ENCODE peak calls at places on chromosomes 16 and 17, in seven cellular contexts. A, H, G, T, R, E and C are unnamed samples.

GRCh38 chr16:24728891-24729242 is 584 bp upstream of the TNRC6A start:
- DNase-seq in A (no peak), H (peak; percentile 13), G (no peak), T (no peak), R (no peak), E (no peak), C (no peak)

GRCh38 chr17:9512323-9513168 is 63.1 kb downstream of the STX8 start:
- DNase-seq in A (no peak), H (no peak), G (peak; percentile 65), T (no peak), R (no peak), E (no peak), C (no peak)

GRCh38 chr16:89491238-89491869 is 993 bp upstream of the ANKRD11 start:
- DNase-seq in A (no peak), H (peak; percentile 46), G (no peak), T (no peak), R (peak; percentile 66), E (no peak), C (no peak)

GRCh38 chr17:28253663-28254062 is 65.3 kb upstream of the TMEM97 start:
- DNase-seq in A (no peak), H (no peak), G (no peak), T (no peak), R (no peak), E (no peak), C (no peak)

GRCh38 chr16:10081201-10081940 is 100.9 kb downstream of the GRIN2A start:
- DNase-seq in A (no peak), H (no peak), G (no peak), T (no peak), R (no peak), E (no peak), C (no peak)

GRCh38 chr16:50153648-50154368 is 702 bp downstream of the TENT4B start:
- DNase-seq in A (no peak), H (peak; percentile 69), G (no peak), T (no peak), R (no peak), E (peak; percentile 44), C (no peak)

GRCh38 chr17:43540821-43541674 is 5.1 kb downstream of the ETV4 start:
- DNase-seq in A (no peak), H (no peak), G (no peak), T (no peak), R (no peak), E (no peak), C (no peak)

GRCh38 chr16:8641671-8642070 is 20.2 kb downstream of the METTL22 start:
- DNase-seq in A (no peak), H (no peak), G (no peak), T (no peak), R (no peak), E (no peak), C (no peak)

GRCh38 chr16:63623551-63624039 is 1498.3 kb downstream of the CDH11 start:
- DNase-seq in A (no peak), H (no peak), G (no peak), T (no peak), R (no peak), E (no peak), C (no peak)

GRCh38 chr17:21077286-21077685 is 34.5 kb upstream of the USP22 start:
- DNase-seq in A (no peak), H (no peak), G (no peak), T (no peak), R (no peak), E (no peak), C (no peak)

GRCh38 chr17:33520404-33521032 is 227.4 kb upstream of the ASIC2 start:
- DNase-seq in A (peak; percentile 33), H (peak; percentile 83), G (no peak), T (no peak), R (peak; percentile 23), E (peak; percentile 82), C (peak; percentile 16)

GRCh38 chr16:11914759-11915643 is 755 bp downstream of the GSPT1 start:
- DNase-seq in A (no peak), H (peak; percentile 74), G (no peak), T (no peak), R (no peak), E (peak; percentile 77), C (no peak)

GRCh38 chr16:4847774-4848587 is 700 bp downstream of the UBN1 start:
- DNase-seq in A (no peak), H (peak; percentile 71), G (no peak), T (no peak), R (peak; percentile 29), E (peak; percentile 44), C (no peak)
- TF ChIP-seq YY1 in A (no peak), H (no peak), G (no peak), T (no peak), R (no peak), E (no peak), C (no peak)

DNA sequence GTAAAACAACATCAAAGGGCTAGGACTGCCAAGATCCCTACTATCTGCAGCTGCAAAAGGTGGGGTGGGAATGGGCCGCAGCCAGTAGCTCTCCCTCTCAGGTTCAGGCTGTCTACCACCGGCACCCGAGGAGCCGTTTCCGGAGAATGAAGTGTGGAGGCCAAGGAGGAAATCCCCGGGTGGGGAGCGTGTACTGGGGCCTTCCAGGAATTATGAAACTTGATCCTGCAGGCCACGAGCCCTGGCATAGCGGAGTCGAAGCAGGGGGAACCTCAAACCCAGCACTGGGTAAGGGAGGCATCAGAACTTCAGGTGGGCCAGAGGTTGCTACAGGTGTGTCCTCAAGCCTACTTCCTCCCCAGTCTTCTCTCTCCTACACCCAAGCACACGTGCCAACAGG is 5.1 kb downstream of the INPP5K start:
- DNase-seq in A (no peak), H (no peak), G (no peak), T (no peak), R (no peak), E (no peak), C (no peak)
- TF ChIP-seq YY1 in A (no peak), H (no peak), G (no peak), T (no peak), R (no peak), E (no peak), C (no peak)

DNA sequence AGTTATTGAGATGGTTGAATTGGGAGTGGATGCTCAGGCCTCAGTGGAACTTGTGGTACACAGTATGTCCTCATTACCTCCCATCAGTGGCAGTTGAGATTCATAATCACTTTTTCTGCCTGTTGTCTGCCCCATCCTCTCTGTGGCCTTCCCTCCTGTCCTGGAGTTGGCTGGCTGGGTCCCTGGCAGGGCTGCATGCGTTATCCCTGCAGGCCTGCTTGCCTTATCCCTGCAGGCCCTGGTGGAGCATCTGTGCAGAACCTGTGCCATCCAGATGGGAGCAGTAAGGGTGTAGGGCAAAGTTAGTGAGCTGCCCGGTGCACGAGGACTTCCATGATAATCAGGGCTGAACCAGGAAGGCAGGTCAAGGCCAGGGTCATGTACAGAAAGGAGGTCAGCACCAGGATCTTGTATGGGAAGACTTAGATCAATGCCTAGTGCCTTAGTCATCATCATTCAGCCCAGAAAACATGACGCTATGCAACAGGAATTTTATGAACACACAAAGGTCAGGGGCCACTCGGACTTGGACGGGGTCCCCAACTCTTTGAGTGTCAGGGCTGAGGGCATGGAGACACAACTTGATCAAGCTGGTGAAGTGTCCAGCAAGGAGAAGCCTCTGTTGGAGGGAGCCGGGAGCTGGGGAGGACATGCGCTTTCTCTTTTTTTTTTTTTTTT is 47.2 kb downstream of the ABCC1 start:
- DNase-seq in A (no peak), H (peak; percentile 52), G (peak; percentile 65), T (no peak), R (peak; percentile 99), E (peak; percentile 50), C (no peak)
- TF ChIP-seq YY1 in A (no peak), H (no peak), G (no peak), T (no peak), R (peak; percentile 24), E (no peak), C (no peak)

GRCh38 chr17:44556114-44556853 is 1.0 kb upstream of the FZD2 start:
- DNase-seq in A (peak; percentile 80), H (peak; percentile 67), G (peak; percentile 19), T (peak; percentile 30), R (peak; percentile 15), E (peak; percentile 47), C (peak; percentile 91)

GRCh38 chr17:44558349-44559287 is 1.3 kb downstream of the FZD2 start:
- DNase-seq in A (no peak), H (no peak), G (no peak), T (no peak), R (no peak), E (no peak), C (no peak)

GRCh38 chr17:44559288-44560249 is 2.3 kb downstream of the FZD2 start:
- DNase-seq in A (no peak), H (no peak), G (no peak), T (no peak), R (no peak), E (no peak), C (no peak)

GRCh38 chr17:44556854-44557606 is at the start of gene FZD2:
- DNase-seq in A (peak; percentile 93), H (peak; percentile 95), G (peak; percentile 91), T (peak; percentile 64), R (peak; percentile 58), E (peak; percentile 96), C (peak; percentile 95)

GRCh38 chr17:44557653-44558285 is 485 bp downstream of the FZD2 start:
- DNase-seq in A (no peak), H (peak; percentile 79), G (no peak), T (no peak), R (no peak), E (no peak), C (no peak)
- TF ChIP-seq YY1 in A (no peak), H (no peak), G (no peak), T (no peak), R (no peak), E (no peak), C (no peak)

DNA sequence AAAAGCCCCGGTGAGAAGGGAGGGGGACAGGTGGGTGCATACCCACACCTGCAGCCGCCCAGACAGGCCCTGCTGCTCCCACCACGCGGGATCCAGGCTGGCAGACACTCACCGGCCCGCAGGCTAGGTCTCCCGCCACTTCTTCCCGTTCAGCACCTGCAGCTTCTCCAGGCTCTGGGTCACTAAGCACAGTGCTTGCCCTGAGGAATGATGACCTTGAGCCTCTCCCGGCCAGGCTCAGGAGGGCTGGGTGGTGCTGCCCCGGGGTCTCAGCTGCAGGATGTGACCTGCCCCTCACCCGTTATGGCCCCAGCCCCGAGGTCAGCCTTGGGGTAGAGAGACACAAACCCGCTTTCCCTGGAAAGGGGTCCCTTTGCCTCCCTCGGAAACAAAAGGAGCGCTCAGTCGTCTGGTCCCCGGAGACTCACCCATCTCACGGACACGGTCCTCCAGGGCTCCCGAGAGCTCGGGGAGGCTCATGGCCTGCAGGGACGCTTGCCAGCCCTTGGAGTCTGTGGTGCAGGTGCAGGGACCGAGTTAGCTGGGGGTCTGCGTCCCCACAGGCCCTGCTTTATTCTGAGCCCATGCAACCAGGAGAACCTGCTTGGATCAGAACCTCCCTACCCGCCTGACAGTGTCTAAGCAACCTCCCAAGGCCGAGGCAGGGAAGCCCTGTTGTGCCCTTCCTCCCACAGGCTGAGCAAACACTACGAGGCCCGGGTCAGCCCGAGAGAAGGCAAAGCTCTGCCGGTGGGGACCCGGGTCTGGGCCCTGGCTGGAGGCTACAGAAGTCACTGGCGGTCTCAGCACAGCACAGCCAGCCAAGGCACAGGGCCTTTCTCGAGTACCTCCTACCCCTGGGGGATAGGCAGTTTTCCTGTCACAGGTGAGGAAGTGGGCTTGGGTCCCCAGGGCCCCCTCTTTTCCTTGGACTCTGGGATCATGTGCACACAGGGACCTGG is 3.8 kb downstream of the NUDT16L1 start:
- DNase-seq in A (no peak), H (peak; percentile 25), G (no peak), T (no peak), R (no peak), E (no peak), C (no peak)
- TF ChIP-seq YY1 in A (no peak), H (no peak), G (no peak), T (no peak), R (no peak), E (no peak), C (no peak)

GRCh38 chr17:53794875-53795274 is 27.9 kb upstream of the KIF2B start:
- DNase-seq in A (no peak), H (no peak), G (no peak), T (no peak), R (no peak), E (no peak), C (no peak)
- TF ChIP-seq YY1 in A (no peak), H (no peak), G (no peak), T (no peak), R (no peak), E (no peak), C (no peak)